ENCODE peak calls at places on chromosomes 3 and 15, in nine cellular contexts. R is heart right ventricle, Y is mammary epithelial cell, O is PC-9, W is upper lobe of right lung, P is cardiac muscle cell, U is spleen, T is tibial artery, V is ovary. A is an unnamed sample.

GRCh38 chr15:35880896-35881295 is 334.9 kb upstream of the DPH6 start:
- DNase-seq in R (no peak), Y (peak; percentile 66), O (no peak), W (no peak), P (no peak), U (no peak), T (no peak), V (no peak), A (no peak)

GRCh38 chr3:8371085-8371551 is 130.5 kb upstream of the LMCD1 start:
- DNase-seq in R (no peak), Y (peak; percentile 16), O (no peak), W (no peak), P (peak; percentile 87), U (no peak), T (no peak), V (no peak), A (no peak)

GRCh38 chr3:60027335-60027734 is 977.5 kb upstream of the CFAP20DC start:
- DNase-seq in R (no peak), Y (no peak), O (no peak), W (no peak), P (no peak), U (no peak), T (no peak), V (no peak), A (no peak)

GRCh38 chr15:87369269-87369668 is 887.3 kb downstream of the NTRK3 start:
- DNase-seq in R (no peak), Y (peak; percentile 76), O (peak; percentile 6), W (no peak), P (peak; percentile 88), U (no peak), T (no peak), V (no peak), A (no peak)

GRCh38 chr3:139340784-139341183 is 3.0 kb upstream of the MRPS22 start:
- DNase-seq in R (no peak), Y (no peak), O (no peak), W (no peak), P (no peak), U (no peak), T (no peak), V (no peak), A (no peak)

GRCh38 chr15:93553167-93553566 is 464.2 kb upstream of the RGMA start:
- DNase-seq in R (no peak), Y (no peak), O (no peak), W (no peak), P (no peak), U (no peak), T (no peak), V (no peak), A (no peak)

GRCh38 chr15:39486546-39487081 is 94.3 kb upstream of the THBS1 start:
- DNase-seq in R (no peak), Y (no peak), O (no peak), W (no peak), P (peak; percentile 46), U (no peak), T (no peak), V (no peak), A (no peak)

GRCh38 chr3:186583820-186584219 is 13.3 kb downstream of the DNAJB11 start:
- DNase-seq in R (no peak), Y (no peak), O (no peak), W (no peak), P (no peak), U (no peak), T (no peak), V (no peak), A (no peak)

GRCh38 chr15:24879492-24879891 is 75.3 kb upstream of the SNRPN start:
- DNase-seq in R (no peak), Y (no peak), O (no peak), W (no peak), P (no peak), U (no peak), T (no peak), V (no peak), A (no peak)

GRCh38 chr15:24880663-24881062 is 74.1 kb upstream of the SNRPN start:
- DNase-seq in R (no peak), Y (no peak), O (no peak), W (no peak), P (no peak), U (no peak), T (no peak), V (no peak), A (no peak)

GRCh38 chr15:24878153-24878552 is 76.6 kb upstream of the SNRPN start:
- DNase-seq in R (peak; percentile 15), Y (peak; percentile 1), O (no peak), W (peak; percentile 68), P (peak; percentile 27), U (no peak), T (no peak), V (peak; percentile 34), A (no peak)

DNA sequence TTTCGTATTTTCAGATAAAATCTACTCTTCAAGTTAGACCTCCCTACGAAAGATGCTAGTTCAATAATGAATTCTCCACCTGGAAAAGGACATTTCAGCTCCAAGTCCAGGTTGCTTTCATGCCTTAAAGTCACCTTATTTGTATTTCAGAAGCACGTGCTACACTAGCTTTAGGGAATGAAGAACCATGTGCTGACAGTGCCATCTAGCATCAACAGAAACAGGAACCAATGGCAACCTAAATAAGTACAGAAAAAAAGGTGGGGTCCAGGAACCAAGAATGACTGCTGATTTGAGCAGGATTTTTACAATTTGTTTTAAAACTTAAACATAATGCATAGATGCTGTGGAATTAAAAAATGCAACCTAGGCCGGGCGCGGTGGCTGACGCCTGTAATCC is 77.6 kb upstream of the SNRPN start:
- DNase-seq in R (no peak), Y (no peak), O (no peak), W (no peak), P (no peak), U (no peak), T (no peak), V (no peak), A (no peak)
- TF ChIP-seq CTCF in R (no peak), Y (no peak), O (no peak), W (no peak), P (no peak), U (no peak), T (no peak), V (no peak), A (no peak)

DNA sequence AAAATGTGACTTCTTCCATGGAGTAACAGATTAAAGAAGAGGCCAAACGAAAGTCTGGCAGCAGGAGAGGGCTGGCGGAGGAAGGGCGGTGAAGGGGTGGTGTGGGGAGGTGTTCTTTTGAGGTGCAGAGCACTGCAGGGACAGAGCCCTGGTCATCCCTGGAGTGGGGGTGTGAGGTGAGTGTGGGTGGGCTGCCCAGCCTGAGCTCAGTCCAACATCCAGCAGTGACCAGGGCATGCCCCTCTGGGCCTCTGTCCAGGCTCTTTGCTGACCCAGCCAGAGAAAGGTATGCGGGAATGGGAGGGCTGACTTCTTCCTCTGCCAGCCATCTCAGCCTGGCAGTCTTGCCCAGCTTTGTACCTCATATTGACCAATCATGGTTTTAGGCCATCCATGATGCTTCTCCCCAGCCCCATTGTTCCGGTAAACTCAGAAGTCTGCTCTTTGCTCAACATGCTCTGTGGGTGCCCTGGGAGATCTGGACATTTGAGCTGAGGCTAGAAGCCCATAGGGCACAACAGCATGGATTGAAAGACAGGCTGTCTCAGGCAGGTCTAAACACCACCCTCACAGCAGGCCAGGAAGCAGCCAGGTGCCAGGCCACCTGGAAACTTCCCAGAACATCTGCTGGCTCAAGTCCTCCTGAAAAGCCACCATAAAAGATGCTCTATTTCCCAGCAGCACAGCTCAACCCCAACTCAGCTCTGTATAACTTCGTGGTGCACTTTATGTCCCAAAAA is 25.9 kb upstream of the CXCR6 start:
- DNase-seq in R (no peak), Y (peak; percentile 58), O (no peak), W (peak; percentile 10), P (no peak), U (no peak), T (no peak), V (no peak), A (no peak)
- H3K36me3 ChIP-seq in R (peaks cover under 1% of the 10 kb centered on the region), Y (no peaks in the 10 kb centered on the region), O (no peaks in the 10 kb centered on the region), W (peaks cover 41% of the 10 kb centered on the region), P (no peaks in the 10 kb centered on the region), U (peaks cover 33% of the 10 kb centered on the region), T (peaks cover 42% of the 10 kb centered on the region), V (no peaks in the 10 kb centered on the region), A (no peaks in the 10 kb centered on the region)

GRCh38 chr15:88604972-88605506 is 16.1 kb upstream of the AEN start:
- DNase-seq in R (no peak), Y (no peak), O (no peak), W (no peak), P (no peak), U (no peak), T (no peak), V (no peak), A (no peak)

GRCh38 chr15:88604381-88604951 is 16.7 kb upstream of the AEN start:
- DNase-seq in R (no peak), Y (no peak), O (no peak), W (no peak), P (no peak), U (no peak), T (no peak), V (no peak), A (no peak)

GRCh38 chr15:88605507-88606436 is 15.4 kb upstream of the AEN start:
- DNase-seq in R (peak; percentile 56), Y (peak; percentile 20), O (peak; percentile 15), W (no peak), P (peak; percentile 50), U (peak; percentile 76), T (no peak), V (peak; percentile 62), A (no peak)

GRCh38 chr15:88608607-88609181 is 12.4 kb upstream of the AEN start:
- DNase-seq in R (no peak), Y (no peak), O (no peak), W (no peak), P (no peak), U (no peak), T (no peak), V (no peak), A (no peak)

GRCh38 chr15:88606437-88606794 is 14.7 kb upstream of the AEN start:
- DNase-seq in R (no peak), Y (no peak), O (no peak), W (no peak), P (no peak), U (no peak), T (no peak), V (no peak), A (no peak)
- TF ChIP-seq CTCF in R (no peak), Y (no peak), O (no peak), W (no peak), P (no peak), U (no peak), T (no peak), V (no peak), A (no peak)

GRCh38 chr3:128634075-128634611 is 16.5 kb downstream of the RPN1 start:
- DNase-seq in R (no peak), Y (no peak), O (no peak), W (no peak), P (no peak), U (no peak), T (no peak), V (no peak), A (no peak)

GRCh38 chr3:128625409-128625945 is 25.1 kb downstream of the RPN1 start:
- DNase-seq in R (no peak), Y (no peak), O (no peak), W (no peak), P (no peak), U (no peak), T (no peak), V (no peak), A (no peak)

GRCh38 chr3:128624526-128625138 is 26.0 kb downstream of the RPN1 start:
- DNase-seq in R (no peak), Y (no peak), O (no peak), W (no peak), P (peak; percentile 23), U (no peak), T (no peak), V (no peak), A (no peak)

GRCh38 chr3:128632301-128632700 is 18.3 kb downstream of the RPN1 start:
- DNase-seq in R (no peak), Y (no peak), O (no peak), W (no peak), P (no peak), U (no peak), T (no peak), V (no peak), A (no peak)

GRCh38 chr3:128629936-128630335 is 20.7 kb downstream of the RPN1 start:
- DNase-seq in R (no peak), Y (no peak), O (no peak), W (no peak), P (no peak), U (no peak), T (no peak), V (no peak), A (no peak)
- H3K36me3 ChIP-seq in R (peaks cover 3% of the 10 kb centered on the region), Y (peaks cover 51% of the 10 kb centered on the region), O (peaks cover 34% of the 10 kb centered on the region), W (peaks cover 88% of the 10 kb centered on the region), P (peaks cover 30% of the 10 kb centered on the region), U (peaks cover 68% of the 10 kb centered on the region), T (peaks cover 65% of the 10 kb centered on the region), V (no peaks in the 10 kb centered on the region), A (no peaks in the 10 kb centered on the region)